ENCODE peak calls at places on chromosome 19, in five cellular contexts. One of them, this sample, is unnamed. For H3K4me1, the result is how much of the 10 kb centered on the place peaks cover.

GRCh38 chr19:6519289-6519688 is 11.5 kb upstream of the TNFSF9 start:
- DNase-seq in mammary epithelial cell: peak
- DNase-seq in IMR-90: peak
- DNase-seq in neural progenitor cell: no peak
- DNase-seq in endodermal cell: no peak
- DNase-seq in this sample: no peak

GRCh38 chr19:11096210-11096841 is 7.1 kb downstream of the LDLR start:
- DNase-seq in mammary epithelial cell: peak
- DNase-seq in IMR-90: peak
- DNase-seq in neural progenitor cell: no peak
- DNase-seq in endodermal cell: no peak
- DNase-seq in this sample: no peak

GRCh38 chr19:8610041-8610927 is at the start of gene ADAMTS10:
- DNase-seq in mammary epithelial cell: no peak
- DNase-seq in IMR-90: peak
- DNase-seq in neural progenitor cell: peak
- DNase-seq in endodermal cell: peak
- DNase-seq in this sample: peak

GRCh38 chr19:48991823-48992570 is 1.1 kb downstream of the GYS1 start:
- DNase-seq in mammary epithelial cell: peak
- DNase-seq in IMR-90: peak
- DNase-seq in neural progenitor cell: peak
- DNase-seq in endodermal cell: peak
- DNase-seq in this sample: peak

GRCh38 chr19:18412610-18413239 is 6.5 kb upstream of the SSBP4 start:
- DNase-seq in mammary epithelial cell: no peak
- DNase-seq in IMR-90: no peak
- DNase-seq in neural progenitor cell: peak
- DNase-seq in endodermal cell: no peak
- DNase-seq in this sample: no peak

GRCh38 chr19:1069009-1069779 is 2.2 kb downstream of the ARHGAP45 start:
- DNase-seq in mammary epithelial cell: no peak
- DNase-seq in IMR-90: no peak
- DNase-seq in neural progenitor cell: no peak
- DNase-seq in endodermal cell: no peak
- DNase-seq in this sample: peak

GRCh38 chr19:4233282-4233853 is 4.0 kb downstream of the EBI3 start:
- DNase-seq in mammary epithelial cell: no peak
- DNase-seq in IMR-90: peak
- DNase-seq in neural progenitor cell: peak
- DNase-seq in endodermal cell: peak
- DNase-seq in this sample: peak

GRCh38 chr19:7869453-7869909 is 4.7 kb downstream of the PRR36 start:
- DNase-seq in mammary epithelial cell: peak
- DNase-seq in IMR-90: peak
- DNase-seq in neural progenitor cell: peak
- DNase-seq in endodermal cell: peak
- DNase-seq in this sample: peak

GRCh38 chr19:18440421-18440877 is 2.5 kb upstream of the ISYNA1 start:
- DNase-seq in mammary epithelial cell: no peak
- DNase-seq in IMR-90: no peak
- DNase-seq in neural progenitor cell: no peak
- DNase-seq in endodermal cell: peak
- DNase-seq in this sample: no peak

GRCh38 chr19:54248016-54248601 is 5.5 kb upstream of the LILRA6 start:
- DNase-seq in mammary epithelial cell: no peak
- DNase-seq in IMR-90: peak
- DNase-seq in neural progenitor cell: no peak
- DNase-seq in endodermal cell: peak
- DNase-seq in this sample: no peak

GRCh38 chr19:19134687-19135158 is 3.6 kb downstream of the TMEM161A start:
- DNase-seq in mammary epithelial cell: no peak
- DNase-seq in IMR-90: no peak
- DNase-seq in neural progenitor cell: peak
- DNase-seq in endodermal cell: peak
- DNase-seq in this sample: peak

GRCh38 chr19:928471-929259 is 2.8 kb downstream of the ARID3A start:
- DNase-seq in mammary epithelial cell: no peak
- DNase-seq in IMR-90: no peak
- DNase-seq in neural progenitor cell: no peak
- DNase-seq in endodermal cell: peak
- DNase-seq in this sample: no peak

GRCh38 chr19:10180459-10180858 is 14.3 kb downstream of the DNMT1 start:
- DNase-seq in mammary epithelial cell: no peak
- DNase-seq in IMR-90: no peak
- DNase-seq in neural progenitor cell: no peak
- DNase-seq in endodermal cell: no peak
- DNase-seq in this sample: no peak

GRCh38 chr19:2517881-2518601 is 42.1 kb downstream of the GADD45B start:
- DNase-seq in mammary epithelial cell: no peak
- DNase-seq in IMR-90: no peak
- DNase-seq in neural progenitor cell: peak
- DNase-seq in endodermal cell: no peak
- DNase-seq in this sample: no peak
- H3K9ac ChIP-seq in mammary epithelial cell: no peak
- H3K9ac ChIP-seq in IMR-90: no peak
- H3K9ac ChIP-seq in neural progenitor cell: no peak
- H3K9ac ChIP-seq in endodermal cell: no peak
- H3K9ac ChIP-seq in this sample: no peak

DNA sequence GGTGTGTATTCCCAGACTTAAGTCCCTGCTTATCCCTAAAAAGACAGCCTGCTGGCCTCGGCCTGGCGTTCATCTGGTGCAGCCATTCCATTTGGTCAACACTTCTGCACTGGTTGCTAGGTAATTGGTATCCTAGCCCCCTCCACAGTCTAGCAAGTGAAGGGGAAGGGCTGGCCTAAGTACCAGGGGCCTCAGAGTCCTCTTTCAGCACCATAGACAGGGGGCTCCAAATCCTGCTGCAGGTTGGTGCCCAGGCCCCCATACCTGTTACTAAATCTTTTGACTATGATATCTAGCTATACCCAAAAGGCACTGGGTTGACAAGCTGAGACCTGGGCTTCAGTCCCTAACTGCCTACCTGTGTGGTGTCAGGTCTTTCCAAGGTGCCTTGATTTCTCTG is 4.0 kb upstream of the CCDC97 start:
- DNase-seq in mammary epithelial cell: no peak
- DNase-seq in IMR-90: no peak
- DNase-seq in neural progenitor cell: no peak
- DNase-seq in endodermal cell: no peak
- DNase-seq in this sample: no peak
- H3K4me1 ChIP-seq in mammary epithelial cell: under half
- H3K4me1 ChIP-seq in IMR-90: under half
- H3K4me1 ChIP-seq in neural progenitor cell: under half
- H3K4me1 ChIP-seq in endodermal cell: under half
- H3K4me1 ChIP-seq in this sample: under half

GRCh38 chr19:43741075-43741840 is 13.5 kb downstream of the SMG9 start:
- DNase-seq in mammary epithelial cell: no peak
- DNase-seq in IMR-90: no peak
- DNase-seq in neural progenitor cell: no peak
- DNase-seq in endodermal cell: no peak
- DNase-seq in this sample: no peak

GRCh38 chr19:43735957-43736356 is 18.8 kb downstream of the SMG9 start:
- DNase-seq in mammary epithelial cell: no peak
- DNase-seq in IMR-90: peak
- DNase-seq in neural progenitor cell: no peak
- DNase-seq in endodermal cell: no peak
- DNase-seq in this sample: no peak

GRCh38 chr19:43738780-43739211 is 16.0 kb downstream of the SMG9 start:
- DNase-seq in mammary epithelial cell: no peak
- DNase-seq in IMR-90: no peak
- DNase-seq in neural progenitor cell: no peak
- DNase-seq in endodermal cell: peak
- DNase-seq in this sample: peak

GRCh38 chr19:43739836-43740235 is 14.9 kb downstream of the SMG9 start:
- DNase-seq in mammary epithelial cell: peak
- DNase-seq in IMR-90: no peak
- DNase-seq in neural progenitor cell: no peak
- DNase-seq in endodermal cell: no peak
- DNase-seq in this sample: peak

DNA sequence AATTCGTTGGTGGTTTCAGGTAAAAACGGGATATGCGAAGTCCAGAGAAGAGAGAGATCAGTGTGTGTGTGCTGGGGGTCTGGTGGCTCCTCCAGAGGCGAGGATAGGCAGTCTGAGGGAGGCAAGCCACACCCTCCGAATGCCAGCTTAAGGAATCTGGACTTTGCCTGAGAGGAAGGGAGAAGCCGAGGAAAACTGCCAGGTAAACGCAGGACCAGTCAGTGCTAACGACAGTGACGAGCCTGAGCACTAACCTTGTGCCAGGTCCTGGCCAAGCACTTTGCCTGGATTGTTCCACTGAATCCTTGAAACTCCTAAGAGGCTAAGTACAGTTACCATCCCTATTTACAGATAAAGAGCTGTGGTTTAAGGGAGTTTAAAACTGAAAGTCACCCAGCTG is 15.3 kb downstream of the SMG9 start:
- DNase-seq in mammary epithelial cell: no peak
- DNase-seq in IMR-90: no peak
- DNase-seq in neural progenitor cell: no peak
- DNase-seq in endodermal cell: peak
- DNase-seq in this sample: peak
- H3K9ac ChIP-seq in mammary epithelial cell: peak
- H3K9ac ChIP-seq in IMR-90: no peak
- H3K9ac ChIP-seq in neural progenitor cell: no peak
- H3K9ac ChIP-seq in endodermal cell: no peak
- H3K9ac ChIP-seq in this sample: no peak

GRCh38 chr19:14005381-14006084 is 587 bp downstream of the RFX1 start:
- DNase-seq in mammary epithelial cell: peak
- DNase-seq in IMR-90: peak
- DNase-seq in neural progenitor cell: peak
- DNase-seq in endodermal cell: peak
- DNase-seq in this sample: peak
- H3K4me1 ChIP-seq in mammary epithelial cell: under half
- H3K4me1 ChIP-seq in IMR-90: under half
- H3K4me1 ChIP-seq in neural progenitor cell: under half
- H3K4me1 ChIP-seq in endodermal cell: under half
- H3K4me1 ChIP-seq in this sample: under half

DNA sequence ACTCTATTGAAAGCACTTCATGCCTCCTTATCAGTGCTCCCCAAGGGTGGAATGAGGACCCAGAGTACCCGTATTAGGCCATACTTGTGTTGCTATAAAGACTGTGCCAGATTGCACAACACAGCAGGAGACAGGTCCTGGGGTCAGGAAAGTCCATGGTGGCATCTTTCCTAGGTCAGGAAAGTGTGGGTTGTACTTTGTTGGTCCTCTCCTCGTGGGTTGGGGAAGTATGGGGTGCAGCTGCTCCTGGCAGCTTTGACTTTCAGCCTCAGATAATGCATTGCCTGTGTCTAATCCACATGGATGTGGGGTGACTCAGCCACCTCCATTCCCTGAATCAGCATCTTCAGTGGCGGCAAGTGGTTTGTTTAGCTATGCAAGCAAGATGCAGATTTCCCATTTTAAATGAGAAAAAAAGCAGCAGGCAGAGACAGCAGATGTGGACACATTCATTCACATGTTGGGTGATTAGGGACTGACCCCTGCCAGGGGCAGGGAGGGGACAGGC is 8.4 kb upstream of the CYP2B6 start:
- DNase-seq in mammary epithelial cell: peak
- DNase-seq in IMR-90: peak
- DNase-seq in neural progenitor cell: no peak
- DNase-seq in endodermal cell: peak
- DNase-seq in this sample: no peak
- H3K9ac ChIP-seq in mammary epithelial cell: no peak
- H3K9ac ChIP-seq in IMR-90: no peak
- H3K9ac ChIP-seq in neural progenitor cell: no peak
- H3K9ac ChIP-seq in endodermal cell: no peak
- H3K9ac ChIP-seq in this sample: no peak

This sample was measured in colonic mucosa.